ENCODE peak calls at places on chromosomes 11 and 22, in four cellular contexts. E, J, N and C are unnamed samples.

GRCh38 chr11:2376751-2377451 is at the start of gene CD81:
- DNase-seq in J (no peak), N (no peak), E (no peak), C (peak; percentile 68)

GRCh38 chr22:20022231-20023069 is 1.5 kb downstream of the TANGO2 start:
- DNase-seq in N (no peak), E (no peak), J (no peak), C (peak; percentile 30)

GRCh38 chr11:126414615-126415014 is 59.1 kb downstream of the ST3GAL4 start:
- DNase-seq in J (no peak), E (no peak), N (no peak), C (no peak)

GRCh38 chr11:123357990-123358827 is 71.9 kb upstream of the GRAMD1B start:
- DNase-seq in J (no peak), E (no peak), N (peak; percentile 33), C (peak; percentile 40)

GRCh38 chr22:48106215-48106614 is 1343.8 kb downstream of the TBC1D22A start:
- DNase-seq in E (no peak), J (no peak), N (no peak), C (no peak)

GRCh38 chr11:122755409-122755808 is 82.9 kb upstream of the CRTAM start:
- DNase-seq in N (no peak), E (no peak), J (no peak), C (no peak)

GRCh38 chr11:45810431-45811108 is 5.6 kb downstream of the SLC35C1 start:
- DNase-seq in J (no peak), E (no peak), N (no peak), C (no peak)

GRCh38 chr11:119368121-119369034 is 13.1 kb downstream of the USP2 start:
- DNase-seq in J (peak; percentile 57), N (peak; percentile 81), E (no peak), C (peak; percentile 83)

GRCh38 chr11:352456-353180 is 16.7 kb upstream of the B4GALNT4 start:
- DNase-seq in N (no peak), J (no peak), E (no peak), C (no peak)

GRCh38 chr22:21621025-21621424 is 8.8 kb downstream of the YDJC start:
- DNase-seq in J (no peak), N (no peak), E (no peak), C (no peak)
- TF ChIP-seq CTCF in J (no peak), N (no peak), E (no peak), C (no peak)

DNA sequence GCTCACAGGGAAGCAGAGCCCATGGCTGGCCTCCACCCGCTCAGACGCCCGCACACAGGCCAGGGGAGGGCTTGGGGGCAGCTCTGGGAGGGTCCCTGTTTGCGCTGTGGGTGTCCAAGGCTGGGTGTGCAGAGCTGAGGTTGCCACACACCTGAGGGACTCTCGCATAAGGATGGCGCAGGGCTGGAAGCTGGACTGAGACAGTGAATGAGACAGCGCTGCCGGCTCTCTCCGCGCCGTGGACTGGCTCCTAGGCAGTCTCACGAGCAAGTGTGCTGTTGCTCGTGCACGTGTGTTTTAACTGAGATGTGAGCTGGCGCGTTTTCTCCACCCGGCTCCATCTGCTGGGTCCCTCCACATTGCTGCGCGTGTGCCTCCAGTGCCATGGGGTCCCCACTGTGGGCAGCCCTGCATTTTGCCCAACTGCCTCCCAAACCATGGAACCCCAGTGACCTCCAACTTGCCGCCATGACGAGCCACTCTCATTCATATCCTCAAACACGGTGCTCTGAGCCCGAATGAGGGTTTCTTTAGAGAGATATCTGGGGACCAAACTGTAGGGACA is 4.2 kb upstream of the BID start:
- DNase-seq in J (no peak), N (no peak), E (no peak), C (no peak)
- H3K27ac ChIP-seq in J (peak overlapping the region; percentile 97), N (no peak overlapping the region), E (no peak overlapping the region), C (peak overlapping the region; percentile 98)

DNA sequence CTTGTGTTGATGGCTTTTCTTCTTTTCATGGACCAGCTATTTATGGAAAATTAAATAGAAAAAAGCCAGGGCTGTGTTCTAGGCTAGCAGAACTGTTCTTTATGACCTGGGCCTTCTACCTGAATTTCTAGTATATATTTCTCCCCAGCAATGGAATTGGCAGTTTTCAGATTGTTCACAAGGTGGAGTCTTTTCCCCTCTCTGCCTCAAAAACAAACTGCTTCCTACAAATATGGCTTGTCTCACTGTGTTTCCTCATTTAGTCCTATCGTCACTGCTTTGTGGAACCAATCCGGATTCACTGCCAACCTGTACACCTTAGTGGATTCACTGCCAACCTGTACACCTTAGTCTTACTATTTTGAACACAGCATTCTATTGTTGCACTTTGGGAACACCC is 5.0 kb upstream of the APOL5 start:
- DNase-seq in N (no peak), J (no peak), E (no peak), C (no peak)
- TF ChIP-seq CTCF in N (no peak), J (no peak), E (peak; percentile 21), C (no peak)

GRCh38 chr11:114159802-114160588 is 100.5 kb downstream of the ZBTB16 start:
- DNase-seq in E (no peak), J (peak; percentile 96), N (peak; percentile 100), C (peak; percentile 99)

GRCh38 chr11:114162719-114163123 is 103.2 kb downstream of the ZBTB16 start:
- DNase-seq in J (peak; percentile 83), E (no peak), N (peak; percentile 86), C (peak; percentile 77)

GRCh38 chr11:114159320-114159719 is 99.8 kb downstream of the ZBTB16 start:
- DNase-seq in E (no peak), J (no peak), N (no peak), C (no peak)

GRCh38 chr11:114161486-114162250 is 102.2 kb downstream of the ZBTB16 start:
- DNase-seq in J (no peak), N (no peak), E (no peak), C (peak; percentile 36)

GRCh38 chr11:114160884-114161283 is 101.4 kb downstream of the ZBTB16 start:
- DNase-seq in J (no peak), E (no peak), N (no peak), C (no peak)
- H3K27ac ChIP-seq in J (peak overlapping the region; percentile 75), E (no peak overlapping the region), N (peak overlapping the region; percentile 100), C (peak overlapping the region; percentile 87)

DNA sequence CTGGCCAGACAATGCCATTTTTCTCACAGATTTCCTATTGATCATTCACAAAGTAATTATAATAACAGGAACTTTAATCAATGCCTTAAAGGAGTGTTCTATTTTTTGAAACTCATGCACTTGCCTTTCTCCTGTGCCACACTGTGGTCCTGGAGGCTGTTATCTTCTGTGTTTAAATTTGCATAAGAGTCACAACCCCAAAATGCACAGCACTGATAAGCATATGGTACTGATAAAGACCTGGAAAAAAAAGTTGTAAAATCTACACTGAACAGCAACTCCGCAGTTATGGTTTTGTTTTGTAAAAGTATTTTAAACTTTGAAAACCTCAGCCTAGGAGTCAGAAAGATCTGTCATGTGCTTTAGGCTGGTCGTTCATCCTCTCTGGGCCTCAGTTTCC is 9.1 kb upstream of the CCDC34 start:
- DNase-seq in N (no peak), J (no peak), E (no peak), C (no peak)
- TF ChIP-seq CTCF in N (no peak), J (no peak), E (no peak), C (no peak)

GRCh38 chr11:94680426-94680825 is 87.7 kb upstream of the AMOTL1 start:
- DNase-seq in N (no peak), E (no peak), J (no peak), C (no peak)
- H3K27ac ChIP-seq in N (no peak overlapping the region), E (no peak overlapping the region), J (no peak overlapping the region), C (no peak overlapping the region)

DNA sequence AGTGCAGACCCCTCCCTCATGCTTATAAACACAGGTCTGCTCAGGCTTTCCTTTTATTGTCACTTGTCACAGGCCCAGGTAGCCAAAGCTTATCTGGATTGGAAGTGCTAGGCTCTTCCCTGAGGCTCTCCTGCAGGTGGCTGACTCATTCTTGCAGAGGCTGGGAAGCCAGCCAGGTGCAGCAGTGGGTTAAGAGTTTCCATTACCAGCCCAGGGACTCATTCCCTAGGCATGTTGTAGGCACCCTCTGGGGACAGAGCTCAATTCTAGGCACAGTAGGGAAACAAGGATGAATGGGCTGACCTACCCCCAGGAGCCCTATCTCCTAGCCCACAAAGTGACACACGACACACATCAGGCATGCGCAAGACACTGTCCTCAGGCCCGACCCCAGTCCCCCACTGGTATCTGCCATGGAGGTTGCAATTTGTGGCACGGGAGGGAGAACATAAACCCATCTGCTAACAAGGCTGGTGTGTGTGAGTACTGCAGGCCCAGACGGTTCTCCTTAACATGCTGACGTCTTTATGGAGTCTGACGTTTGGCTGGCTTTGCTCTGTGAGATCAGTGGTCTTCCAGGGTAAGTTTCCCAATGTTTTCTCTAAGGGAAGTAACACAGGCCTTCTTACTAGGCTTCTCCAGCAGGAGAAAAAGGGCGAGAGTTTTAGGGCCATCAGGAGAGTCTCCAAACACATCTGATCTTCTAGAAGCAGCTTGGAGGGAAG is 94.2 kb downstream of the ABTB2 start:
- DNase-seq in E (no peak), N (peak; percentile 50), J (peak; percentile 79), C (peak; percentile 41)
- TF ChIP-seq CTCF in E (no peak), N (no peak), J (no peak), C (no peak)